ENCODE peak calls at places on chromosome 1, in four cellular contexts. T is endothelial cell of umbilical vein, A is IMR-90, H is K562. P is an unnamed sample.

GRCh38 chr1:75234499-75235064 is 100.4 kb downstream of the LHX8 start:
- DNase-seq in T (no peak), A (no peak), H (no peak), P (no peak)

GRCh38 chr1:96565546-96565945 is 156.0 kb upstream of the PTBP2 start:
- DNase-seq in T (no peak), A (no peak), H (no peak), P (no peak)

GRCh38 chr1:20699558-20699957 is 18.2 kb downstream of the KIF17 start:
- DNase-seq in T (no peak), A (no peak), H (no peak), P (no peak)

GRCh38 chr1:5001466-5001865 is 347.1 kb downstream of the AJAP1 start:
- DNase-seq in T (no peak), A (no peak), H (peak; percentile 20), P (no peak)

GRCh38 chr1:66295821-66296220 is 238.1 kb upstream of the SGIP1 start:
- DNase-seq in T (no peak), A (no peak), H (no peak), P (no peak)

GRCh38 chr1:57860333-57860732 is 436.5 kb upstream of the DAB1 start:
- DNase-seq in T (no peak), A (no peak), H (no peak), P (no peak)

GRCh38 chr1:46603858-46604549 is at the start of gene MKNK1:
- DNase-seq in T (peak; percentile 98), A (peak; percentile 90), H (peak; percentile 100), P (peak; percentile 80)

GRCh38 chr1:221620437-221621384 is 121.2 kb downstream of the DUSP10 start:
- DNase-seq in T (no peak), A (peak; percentile 23), H (no peak), P (no peak)

GRCh38 chr1:151255381-151255780 is 847 bp downstream of the PSMD4 start:
- DNase-seq in T (no peak), A (peak; percentile 23), H (no peak), P (no peak)

GRCh38 chr1:73674945-73675561 is 522.9 kb downstream of the LRRIQ3 start:
- DNase-seq in T (peak; percentile 28), A (no peak), H (no peak), P (no peak)

GRCh38 chr1:207316141-207316540 is 5.3 kb upstream of the CD55 start:
- DNase-seq in T (no peak), A (no peak), H (no peak), P (no peak)

GRCh38 chr1:221141059-221141458 is 261.8 kb downstream of the HLX start:
- DNase-seq in T (no peak), A (no peak), H (no peak), P (no peak)

GRCh38 chr1:99496067-99496466 is 149.8 kb upstream of the PALMD start:
- DNase-seq in T (no peak), A (no peak), H (no peak), P (no peak)

GRCh38 chr1:187445066-187445465 is 616.3 kb downstream of the PLA2G4A start:
- DNase-seq in T (no peak), A (peak; percentile 12), H (no peak), P (no peak)

GRCh38 chr1:194512957-194513356 is 1326.5 kb upstream of the B3GALT2 start:
- DNase-seq in T (no peak), A (peak; percentile 53), H (no peak), P (no peak)

GRCh38 chr1:6358757-6359567 is 34.6 kb downstream of the ACOT7 start:
- DNase-seq in T (peak; percentile 78), A (peak; percentile 86), H (peak; percentile 43), P (no peak)

GRCh38 chr1:183685112-183685713 is 32.1 kb upstream of the APOBEC4 start:
- DNase-seq in T (peak; percentile 63), A (peak; percentile 56), H (peak; percentile 81), P (peak; percentile 9)

GRCh38 chr1:70247122-70247521 is 25.9 kb downstream of the SRSF11 start:
- DNase-seq in T (no peak), A (no peak), H (no peak), P (no peak)

GRCh38 chr1:85122169-85122568 is 73.9 kb upstream of the MCOLN3 start:
- DNase-seq in T (no peak), A (no peak), H (no peak), P (no peak)

GRCh38 chr1:12067900-12068821 is 5.1 kb downstream of the TNFRSF8 start:
- DNase-seq in T (no peak), A (peak; percentile 81), H (peak; percentile 54), P (no peak)

GRCh38 chr1:33364578-33364945 is 43.7 kb upstream of the A3GALT2 start:
- DNase-seq in T (no peak), A (no peak), H (no peak), P (no peak)

GRCh38 chr1:175713386-175713785 is 30.0 kb downstream of the TNR start:
- DNase-seq in T (no peak), A (no peak), H (no peak), P (no peak)

GRCh38 chr1:47231314-47232186 is 475 bp downstream of the TAL1 start:
- DNase-seq in T (peak; percentile 75), A (peak; percentile 33), H (peak; percentile 84), P (no peak)

GRCh38 chr1:170929835-170930554 is 5.3 kb upstream of the MROH9 start:
- DNase-seq in T (peak; percentile 56), A (peak; percentile 66), H (peak; percentile 41), P (no peak)

GRCh38 chr1:184395370-184395769 is 8.5 kb downstream of the C1orf21 start:
- DNase-seq in T (no peak), A (no peak), H (no peak), P (no peak)

GRCh38 chr1:209879539-209879938 is 51.8 kb downstream of the UTP25 start:
- DNase-seq in T (no peak), A (no peak), H (no peak), P (no peak)

GRCh38 chr1:43979528-43980254 is 681 bp downstream of the B4GALT2 start:
- DNase-seq in T (peak; percentile 47), A (peak; percentile 41), H (peak; percentile 87), P (peak; percentile 71)

GRCh38 chr1:17170571-17170970 is 34.4 kb upstream of the PADI1 start:
- DNase-seq in T (no peak), A (peak; percentile 78), H (no peak), P (no peak)

GRCh38 chr1:195934839-195935557 is 673.2 kb downstream of the KCNT2 start:
- DNase-seq in T (no peak), A (no peak), H (no peak), P (no peak)

DNA sequence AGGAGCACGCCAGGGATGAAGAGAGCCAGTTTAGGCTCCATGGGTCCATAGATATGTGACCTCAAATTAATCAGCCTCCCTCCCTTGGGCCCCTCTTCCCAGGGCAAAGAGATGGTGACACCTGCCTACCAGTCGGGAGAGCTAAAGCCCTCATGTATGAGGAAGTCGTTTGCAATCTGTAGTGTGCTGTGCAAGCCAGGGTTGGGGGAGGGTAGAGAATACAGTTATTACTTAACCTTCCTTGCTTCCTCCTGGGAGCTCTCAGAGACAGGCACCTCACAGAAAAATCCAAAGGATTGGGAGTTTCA is 4.0 kb downstream of the PGLYRP4 start:
- DNase-seq in T (no peak), A (no peak), H (no peak), P (no peak)
- H3K9ac ChIP-seq in T (no peak overlapping the region), A (no peak overlapping the region), H (peak overlapping the region; percentile 6), P (no peak overlapping the region)

GRCh38 chr1:30469426-30469825 is 254.0 kb downstream of the MATN1 start:
- DNase-seq in T (no peak), A (no peak), H (no peak), P (no peak)
- H3K9me1 ChIP-seq in T (no peaks in the 10 kb centered on the region), A (no peaks in the 10 kb centered on the region), H (no peaks in the 10 kb centered on the region), P (no peaks in the 10 kb centered on the region)

GRCh38 chr1:31510304-31510703 is 66.0 kb upstream of the TINAGL1 start:
- DNase-seq in T (no peak), A (no peak), H (no peak), P (no peak)
- H3K4me1 ChIP-seq in T (no peaks in the 10 kb centered on the region), A (peaks cover 8% of the 10 kb centered on the region), H (peaks cover 6% of the 10 kb centered on the region), P (peaks cover 11% of the 10 kb centered on the region)

DNA sequence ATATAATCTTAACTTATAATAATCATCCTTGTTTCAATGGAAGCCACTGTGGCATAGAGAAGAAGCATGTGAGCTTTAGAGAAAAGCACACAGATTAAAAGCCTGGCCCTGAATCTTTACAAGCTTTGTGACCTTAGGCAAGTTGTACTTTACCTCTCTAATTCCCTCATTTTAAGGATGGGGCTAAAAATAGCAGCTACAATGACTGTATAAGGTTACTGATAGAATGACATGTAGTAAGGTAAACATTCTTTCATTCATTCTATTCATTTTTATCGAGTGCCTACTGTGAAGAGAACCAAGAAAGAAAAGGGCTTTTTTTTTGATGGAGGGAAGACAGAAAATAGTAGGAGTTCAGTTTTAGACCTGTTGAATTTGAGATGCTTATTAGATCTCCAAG is 25.6 kb downstream of the CDKN2C start:
- DNase-seq in T (no peak), A (no peak), H (no peak), P (no peak)
- H3K9ac ChIP-seq in T (no peak overlapping the region), A (no peak overlapping the region), H (no peak overlapping the region), P (no peak overlapping the region)

GRCh38 chr1:214426420-214426812 is 125.0 kb downstream of the PTPN14 start:
- DNase-seq in T (no peak), A (no peak), H (no peak), P (no peak)

GRCh38 chr1:214427871-214428277 is 123.5 kb downstream of the PTPN14 start:
- DNase-seq in T (peak; percentile 81), A (peak; percentile 98), H (no peak), P (peak; percentile 87)

GRCh38 chr1:214423045-214423444 is 128.4 kb downstream of the PTPN14 start:
- DNase-seq in T (no peak), A (no peak), H (no peak), P (no peak)

GRCh38 chr1:214425101-214425500 is 126.3 kb downstream of the PTPN14 start:
- DNase-seq in T (no peak), A (no peak), H (no peak), P (no peak)

DNA sequence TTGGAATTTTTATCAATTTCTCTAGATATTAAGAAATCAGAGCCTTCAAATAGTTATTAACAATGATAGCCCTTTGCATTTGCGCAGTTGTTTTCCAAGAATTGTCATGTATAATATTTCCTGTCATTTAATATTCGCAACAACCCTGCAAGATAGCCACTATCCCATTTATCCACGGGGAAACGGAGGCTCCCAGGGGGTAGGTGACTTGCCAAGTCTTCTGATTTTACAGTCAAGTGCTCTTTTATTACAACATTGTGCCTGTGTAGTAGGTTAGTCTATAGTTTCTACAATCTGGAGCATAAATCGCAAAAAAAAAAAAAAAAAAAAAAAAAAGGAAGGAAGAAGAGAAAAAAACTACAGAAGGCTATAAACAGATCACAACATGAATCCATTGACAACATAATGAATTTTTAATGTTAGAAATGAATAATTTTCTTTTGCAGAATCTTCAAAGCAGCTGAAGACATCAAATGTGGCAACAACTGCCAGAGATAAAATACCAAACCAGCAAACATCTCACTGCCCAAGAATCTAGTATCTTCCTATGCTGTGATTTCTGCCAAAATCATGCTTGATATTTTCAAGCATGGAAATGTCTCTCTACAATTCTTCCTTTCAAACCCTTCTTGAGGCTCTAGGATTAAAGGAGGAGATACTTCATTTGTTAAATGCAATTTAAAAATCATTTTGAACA is 125.5 kb downstream of the PTPN14 start:
- DNase-seq in T (no peak), A (no peak), H (no peak), P (no peak)
- H3K9me1 ChIP-seq in T (no peaks in the 10 kb centered on the region), A (peaks cover 15% of the 10 kb centered on the region), H (no peaks in the 10 kb centered on the region), P (no peaks in the 10 kb centered on the region)

P was measured in keratinocyte.